ENCODE peak calls at places on chromosomes 16 and 17, in five cellular contexts. One of them, this sample, is unnamed. For H3K9me3, the result is how much of the 10 kb centered on the place peaks cover.

GRCh38 chr17:42276359-42276608 is at the start of gene STAT5B:
- DNase-seq in adrenal gland: peak
- DNase-seq in tibial nerve: peak
- DNase-seq in stomach: peak
- DNase-seq in transverse colon: peak
- DNase-seq in this sample: no peak

GRCh38 chr16:4360538-4361021 is 9.5 kb upstream of the PAM16 start:
- DNase-seq in transverse colon: no peak
- DNase-seq in adrenal gland: no peak
- DNase-seq in stomach: no peak
- DNase-seq in tibial nerve: no peak
- DNase-seq in this sample: no peak

GRCh38 chr17:47220531-47220999 is 11.4 kb downstream of the MYL4 start:
- DNase-seq in stomach: no peak
- DNase-seq in adrenal gland: no peak
- DNase-seq in transverse colon: no peak
- DNase-seq in tibial nerve: no peak
- DNase-seq in this sample: peak

GRCh38 chr16:49352923-49353322 is 20.7 kb upstream of the C16orf78 start:
- DNase-seq in tibial nerve: no peak
- DNase-seq in transverse colon: no peak
- DNase-seq in adrenal gland: no peak
- DNase-seq in stomach: no peak
- DNase-seq in this sample: no peak

GRCh38 chr17:41910701-41911391 is 7.9 kb downstream of the ACLY start:
- DNase-seq in stomach: no peak
- DNase-seq in adrenal gland: no peak
- DNase-seq in transverse colon: no peak
- DNase-seq in tibial nerve: no peak
- DNase-seq in this sample: no peak

GRCh38 chr16:85687651-85688471 is 893 bp downstream of the GINS2 start:
- DNase-seq in tibial nerve: no peak
- DNase-seq in adrenal gland: no peak
- DNase-seq in stomach: no peak
- DNase-seq in transverse colon: peak
- DNase-seq in this sample: no peak

GRCh38 chr17:4426499-4427208 is 7.1 kb upstream of the SPNS3 start:
- DNase-seq in transverse colon: no peak
- DNase-seq in adrenal gland: no peak
- DNase-seq in stomach: no peak
- DNase-seq in tibial nerve: no peak
- DNase-seq in this sample: no peak

GRCh38 chr16:6335072-6335471 is 997.6 kb upstream of the RBFOX1 start:
- DNase-seq in transverse colon: no peak
- DNase-seq in tibial nerve: no peak
- DNase-seq in stomach: no peak
- DNase-seq in adrenal gland: no peak
- DNase-seq in this sample: no peak

GRCh38 chr17:22694362-22695227 is 1002.3 kb downstream of the KCNJ18 start:
- DNase-seq in tibial nerve: no peak
- DNase-seq in adrenal gland: no peak
- DNase-seq in stomach: no peak
- DNase-seq in transverse colon: no peak
- DNase-seq in this sample: no peak

GRCh38 chr17:78803161-78803845 is 21.2 kb upstream of the CYTH1 start:
- DNase-seq in adrenal gland: no peak
- DNase-seq in transverse colon: no peak
- DNase-seq in tibial nerve: no peak
- DNase-seq in stomach: no peak
- DNase-seq in this sample: no peak

GRCh38 chr17:73748521-73748920 is 104.3 kb upstream of the SDK2 start:
- DNase-seq in stomach: no peak
- DNase-seq in adrenal gland: no peak
- DNase-seq in tibial nerve: no peak
- DNase-seq in transverse colon: no peak
- DNase-seq in this sample: no peak

GRCh38 chr16:68079616-68080344 is 5.4 kb upstream of the NFATC3 start:
- DNase-seq in stomach: peak
- DNase-seq in tibial nerve: peak
- DNase-seq in transverse colon: peak
- DNase-seq in adrenal gland: peak
- DNase-seq in this sample: peak

GRCh38 chr16:275786-276232 is at the start of gene RGS11:
- DNase-seq in adrenal gland: no peak
- DNase-seq in stomach: no peak
- DNase-seq in transverse colon: no peak
- DNase-seq in tibial nerve: no peak
- DNase-seq in this sample: no peak

GRCh38 chr17:49887086-49887743 is 39.3 kb upstream of the TAC4 start:
- DNase-seq in transverse colon: no peak
- DNase-seq in stomach: peak
- DNase-seq in tibial nerve: no peak
- DNase-seq in adrenal gland: no peak
- DNase-seq in this sample: no peak

GRCh38 chr16:86249631-86250030 is 260.7 kb upstream of the FOXF1 start:
- DNase-seq in transverse colon: no peak
- DNase-seq in tibial nerve: no peak
- DNase-seq in stomach: no peak
- DNase-seq in adrenal gland: no peak
- DNase-seq in this sample: no peak

GRCh38 chr17:45006927-45007461 is 38.9 kb upstream of the C1QL1 start:
- DNase-seq in transverse colon: no peak
- DNase-seq in stomach: no peak
- DNase-seq in adrenal gland: no peak
- DNase-seq in tibial nerve: no peak
- DNase-seq in this sample: no peak

GRCh38 chr16:67148656-67149275 is 2.0 kb downstream of the B3GNT9 start:
- DNase-seq in stomach: no peak
- DNase-seq in tibial nerve: no peak
- DNase-seq in adrenal gland: no peak
- DNase-seq in transverse colon: no peak
- DNase-seq in this sample: no peak

GRCh38 chr16:84166796-84167695 is 19.8 kb downstream of the TAF1C start:
- DNase-seq in adrenal gland: no peak
- DNase-seq in transverse colon: no peak
- DNase-seq in tibial nerve: no peak
- DNase-seq in stomach: no peak
- DNase-seq in this sample: no peak

GRCh38 chr17:50465171-50465570 is 3.5 kb downstream of the CHAD start:
- DNase-seq in stomach: no peak
- DNase-seq in transverse colon: no peak
- DNase-seq in adrenal gland: no peak
- DNase-seq in tibial nerve: no peak
- DNase-seq in this sample: peak

GRCh38 chr17:79851461-79851817 is 12.2 kb upstream of the CBX4 start:
- DNase-seq in stomach: peak
- DNase-seq in adrenal gland: no peak
- DNase-seq in tibial nerve: no peak
- DNase-seq in transverse colon: peak
- DNase-seq in this sample: no peak

GRCh38 chr17:31568140-31568938 is 176.9 kb downstream of the RAB11FIP4 start:
- DNase-seq in tibial nerve: no peak
- DNase-seq in stomach: no peak
- DNase-seq in transverse colon: no peak
- DNase-seq in adrenal gland: no peak
- DNase-seq in this sample: no peak

GRCh38 chr17:75755205-75755901 is 9.6 kb downstream of the GALK1 start:
- DNase-seq in tibial nerve: no peak
- DNase-seq in adrenal gland: no peak
- DNase-seq in stomach: no peak
- DNase-seq in transverse colon: no peak
- DNase-seq in this sample: no peak

GRCh38 chr17:35684046-35684802 is 47.2 kb upstream of the RASL10B start:
- DNase-seq in transverse colon: no peak
- DNase-seq in stomach: no peak
- DNase-seq in tibial nerve: no peak
- DNase-seq in adrenal gland: no peak
- DNase-seq in this sample: no peak

GRCh38 chr16:89502319-89502843 is 5.8 kb upstream of the SPG7 start:
- DNase-seq in tibial nerve: no peak
- DNase-seq in adrenal gland: peak
- DNase-seq in stomach: peak
- DNase-seq in transverse colon: peak
- DNase-seq in this sample: no peak

GRCh38 chr17:49217651-49218413 is 7.3 kb downstream of the ABI3 start:
- DNase-seq in stomach: peak
- DNase-seq in adrenal gland: peak
- DNase-seq in tibial nerve: no peak
- DNase-seq in transverse colon: peak
- DNase-seq in this sample: no peak

GRCh38 chr16:49918257-49918656 is 62.3 kb upstream of the ZNF423 start:
- DNase-seq in tibial nerve: no peak
- DNase-seq in transverse colon: no peak
- DNase-seq in stomach: no peak
- DNase-seq in adrenal gland: no peak
- DNase-seq in this sample: no peak

GRCh38 chr17:80742581-80743180 is 198.0 kb downstream of the RPTOR start:
- DNase-seq in stomach: no peak
- DNase-seq in tibial nerve: no peak
- DNase-seq in adrenal gland: no peak
- DNase-seq in transverse colon: no peak
- DNase-seq in this sample: no peak

GRCh38 chr16:30430428-30430970 is 669 bp upstream of the DCTPP1 start:
- DNase-seq in stomach: no peak
- DNase-seq in adrenal gland: peak
- DNase-seq in transverse colon: no peak
- DNase-seq in tibial nerve: no peak
- DNase-seq in this sample: no peak

GRCh38 chr16:30428055-30428454 is 1.8 kb downstream of the DCTPP1 start:
- DNase-seq in stomach: no peak
- DNase-seq in adrenal gland: no peak
- DNase-seq in tibial nerve: no peak
- DNase-seq in transverse colon: no peak
- DNase-seq in this sample: no peak

GRCh38 chr16:30434852-30435251 is 5.0 kb upstream of the DCTPP1 start:
- DNase-seq in transverse colon: no peak
- DNase-seq in adrenal gland: no peak
- DNase-seq in stomach: no peak
- DNase-seq in tibial nerve: no peak
- DNase-seq in this sample: no peak

GRCh38 chr16:30429418-30429677 is 482 bp downstream of the DCTPP1 start:
- DNase-seq in transverse colon: no peak
- DNase-seq in stomach: no peak
- DNase-seq in adrenal gland: no peak
- DNase-seq in tibial nerve: no peak
- DNase-seq in this sample: no peak

GRCh38 chr16:30429678-30430427 is at the start of gene DCTPP1:
- DNase-seq in tibial nerve: peak
- DNase-seq in adrenal gland: peak
- DNase-seq in stomach: peak
- DNase-seq in transverse colon: peak
- DNase-seq in this sample: peak
- TF ChIP-seq POLR2A in tibial nerve: no peak
- TF ChIP-seq POLR2A in adrenal gland: peak
- TF ChIP-seq POLR2A in stomach: no peak
- TF ChIP-seq POLR2A in transverse colon: peak
- TF ChIP-seq POLR2A in this sample: no peak

GRCh38 chr17:27078296-27078695 is 215.6 kb upstream of the WSB1 start:
- DNase-seq in tibial nerve: no peak
- DNase-seq in adrenal gland: no peak
- DNase-seq in stomach: no peak
- DNase-seq in transverse colon: no peak
- DNase-seq in this sample: no peak
- H3K9me3 ChIP-seq in tibial nerve: under half
- H3K9me3 ChIP-seq in adrenal gland: under half
- H3K9me3 ChIP-seq in stomach: under half
- H3K9me3 ChIP-seq in transverse colon: under half
- H3K9me3 ChIP-seq in this sample: under half

GRCh38 chr17:11997972-11998233 is 628 bp upstream of the ZNF18 start:
- DNase-seq in tibial nerve: no peak
- DNase-seq in stomach: no peak
- DNase-seq in adrenal gland: no peak
- DNase-seq in transverse colon: no peak
- DNase-seq in this sample: no peak

GRCh38 chr17:11999715-12000114 is 2.4 kb upstream of the ZNF18 start:
- DNase-seq in transverse colon: no peak
- DNase-seq in stomach: no peak
- DNase-seq in tibial nerve: no peak
- DNase-seq in adrenal gland: no peak
- DNase-seq in this sample: no peak

GRCh38 chr17:11991461-11991860 is 5.8 kb downstream of the ZNF18 start:
- DNase-seq in adrenal gland: no peak
- DNase-seq in tibial nerve: no peak
- DNase-seq in transverse colon: no peak
- DNase-seq in stomach: no peak
- DNase-seq in this sample: no peak

GRCh38 chr17:11997147-11997971 is at the start of gene ZNF18:
- DNase-seq in stomach: peak
- DNase-seq in tibial nerve: peak
- DNase-seq in adrenal gland: peak
- DNase-seq in transverse colon: peak
- DNase-seq in this sample: peak

DNA sequence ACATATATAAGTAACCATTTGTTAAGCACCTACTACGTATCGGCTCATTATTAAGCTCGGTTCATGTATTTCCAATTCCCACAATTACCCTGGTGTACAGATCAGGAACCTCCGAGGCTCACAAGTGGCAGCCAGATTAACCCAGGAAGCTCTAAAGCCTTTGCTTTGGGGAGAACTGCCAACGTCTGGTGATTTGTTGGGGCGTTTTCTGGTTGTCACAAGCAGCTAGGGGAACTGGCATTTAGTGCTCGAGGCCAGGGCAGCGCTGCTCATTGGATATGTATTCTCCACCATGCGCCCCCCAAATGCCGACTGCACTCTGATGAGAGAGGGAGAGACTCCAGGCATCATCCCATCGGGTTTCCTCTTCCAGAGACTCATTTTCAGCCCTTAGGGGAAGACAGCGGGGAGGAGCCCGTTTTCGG is 541 bp downstream of the ZNF18 start:
- DNase-seq in adrenal gland: peak
- DNase-seq in stomach: peak
- DNase-seq in tibial nerve: no peak
- DNase-seq in transverse colon: peak
- DNase-seq in this sample: peak
- TF ChIP-seq CTCF in adrenal gland: no peak
- TF ChIP-seq CTCF in stomach: no peak
- TF ChIP-seq CTCF in tibial nerve: no peak
- TF ChIP-seq CTCF in transverse colon: peak
- TF ChIP-seq CTCF in this sample: peak

DNA sequence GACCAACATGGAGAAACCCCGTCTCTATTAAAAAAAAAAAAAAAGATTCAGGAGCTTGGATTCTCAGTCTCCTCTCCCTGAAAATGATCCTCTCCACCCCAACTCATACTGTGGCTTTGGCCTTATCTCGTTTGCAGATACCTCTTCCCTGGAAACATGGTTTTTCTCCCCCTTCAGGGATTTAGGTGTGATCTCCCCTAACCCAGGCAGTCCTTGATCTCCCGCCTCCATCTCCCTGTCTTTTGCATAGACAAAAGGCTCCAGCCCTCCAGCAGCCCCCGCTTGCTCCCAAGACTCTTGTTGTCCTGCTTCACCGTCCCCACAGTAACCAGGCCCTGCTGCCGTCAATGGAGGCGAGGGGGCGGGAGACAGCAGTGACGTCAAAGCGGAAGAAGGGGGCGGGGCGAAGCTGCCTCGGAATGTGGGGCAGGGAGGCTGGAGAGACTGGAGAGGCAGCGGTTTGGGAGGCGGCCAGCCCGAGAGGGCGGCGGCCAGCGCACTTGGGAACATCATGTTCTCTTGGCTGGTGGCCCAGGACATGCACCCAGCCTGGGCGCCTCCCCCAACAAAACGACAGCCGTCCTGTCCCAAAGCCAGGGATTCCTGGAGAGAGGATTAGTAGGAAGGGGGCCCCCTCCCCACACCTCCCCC is 1.9 kb upstream of the PER1 start:
- DNase-seq in stomach: peak
- DNase-seq in adrenal gland: peak
- DNase-seq in tibial nerve: peak
- DNase-seq in transverse colon: peak
- DNase-seq in this sample: peak
- TF ChIP-seq POLR2A in stomach: no peak
- TF ChIP-seq POLR2A in adrenal gland: peak
- TF ChIP-seq POLR2A in tibial nerve: peak
- TF ChIP-seq POLR2A in transverse colon: peak
- TF ChIP-seq POLR2A in this sample: peak

This sample was measured in suprapubic skin.